ENCODE peak calls at places on chromosomes 7 and 10, in four cellular contexts. W is T-helper 9 cell; B is LHCN-M2; N is stimulated activated CD8-positive, alpha-beta memory T cell treated with anti-CD3 and anti-CD28 coated beads, Interleukin-4, amount 100 ng/mL, for 24 hours. Q is an unnamed sample.

GRCh38 chr7:66894463-66895080 is 26.5 kb upstream of the TMEM248 start:
- DNase-seq in W (no peak), B (peak), N (no peak), Q (no peak)

GRCh38 chr10:125232841-125233240 is 72.5 kb upstream of the CTBP2 start:
- DNase-seq in N (no peak), W (no peak), B (no peak), Q (no peak)

GRCh38 chr7:56081626-56082340 is 11.0 kb downstream of the PHKG1 start:
- DNase-seq in B (no peak), N (no peak), W (no peak), Q (no peak)

GRCh38 chr10:1373287-1373686 is 317.1 kb downstream of the WDR37 start:
- DNase-seq in W (no peak), N (no peak), B (no peak), Q (no peak)

GRCh38 chr7:100556541-100556940 is 17.2 kb downstream of the SAP25 start:
- DNase-seq in B (peak), N (no peak), W (no peak), Q (no peak)

GRCh38 chr10:76034236-76035009 is 603.0 kb downstream of the LRMDA start:
- DNase-seq in W (no peak), N (no peak), B (no peak), Q (no peak)

GRCh38 chr7:82810558-82811259 is 352.0 kb downstream of the PCLO start:
- DNase-seq in N (no peak), W (no peak), B (peak), Q (no peak)

GRCh38 chr10:7306147-7306546 is 104.7 kb downstream of the SFMBT2 start:
- DNase-seq in N (no peak), B (no peak), W (no peak), Q (no peak)

GRCh38 chr7:97064972-97065587 is 40.4 kb upstream of the DLX5 start:
- DNase-seq in B (peak), W (no peak), N (no peak), Q (peak)

GRCh38 chr10:30359373-30360206 is 10.5 kb upstream of the MTPAP start:
- DNase-seq in N (peak), W (peak), B (peak), Q (peak)

GRCh38 chr7:150823484-150824126 is 23.0 kb downstream of the TMEM176A start:
- DNase-seq in N (no peak), B (no peak), W (no peak), Q (no peak)

GRCh38 chr10:7000063-7000462 is 410.8 kb downstream of the SFMBT2 start:
- DNase-seq in W (no peak), N (no peak), B (no peak), Q (no peak)

GRCh38 chr7:69360913-69361312 is 237.4 kb upstream of the AUTS2 start:
- DNase-seq in N (no peak), W (no peak), B (no peak), Q (no peak)

GRCh38 chr7:81618400-81619014 is 151.3 kb downstream of the HGF start:
- DNase-seq in B (peak), W (no peak), N (no peak), Q (no peak)

GRCh38 chr7:83835424-83835823 is 186.5 kb upstream of the SEMA3E start:
- DNase-seq in W (no peak), N (no peak), B (no peak), Q (no peak)

GRCh38 chr7:41241641-41242040 is 461.2 kb downstream of the INHBA start:
- DNase-seq in B (no peak), N (no peak), W (no peak), Q (no peak)

GRCh38 chr10:1047937-1048336 is 982 bp downstream of the IDI1 start:
- DNase-seq in B (no peak), N (no peak), W (no peak), Q (no peak)

GRCh38 chr7:46580756-46581155 is 659.7 kb upstream of the IGFBP3 start:
- DNase-seq in W (no peak), N (no peak), B (no peak), Q (no peak)

GRCh38 chr7:27782849-27783248 is 42.9 kb downstream of the TAX1BP1 start:
- DNase-seq in B (peak), N (no peak), W (no peak), Q (no peak)

GRCh38 chr7:33646166-33646565 is 259.2 kb upstream of the BMPER start:
- DNase-seq in N (no peak), W (no peak), B (no peak), Q (no peak)

GRCh38 chr10:23402856-23403255 is 36.0 kb upstream of the OTUD1 start:
- DNase-seq in B (peak), N (no peak), W (no peak), Q (no peak)

GRCh38 chr7:2114052-2114451 is 118.7 kb downstream of the MAD1L1 start:
- DNase-seq in B (peak), W (no peak), N (no peak), Q (no peak)

GRCh38 chr10:111240348-111240747 is 163.5 kb downstream of the ADRA2A start:
- DNase-seq in B (no peak), W (no peak), N (no peak), Q (no peak)

GRCh38 chr7:113796557-113796956 is 122.3 kb downstream of the PPP1R3A start:
- DNase-seq in B (peak), W (no peak), N (no peak), Q (no peak)

GRCh38 chr7:103574536-103574935 is 128.5 kb upstream of the SLC26A5 start:
- DNase-seq in N (no peak), W (no peak), B (peak), Q (no peak)

Q was measured in GM12892.